ENCODE peak calls at places on chromosomes 12 and 14, in nine cellular contexts. P, J, V, T, X, Y, F, R and M are unnamed samples.

GRCh38 chr14:102183922-102184677 is 44.4 kb downstream of the WDR20 start:
- DNase-seq in X (no peak), V (no peak), P (no peak), J (no peak), F (no peak), Y (peak; percentile 31), R (no peak), T (no peak), M (no peak)

GRCh38 chr14:104557086-104557485 is 22.5 kb upstream of the C14orf180 start:
- DNase-seq in Y (no peak), F (no peak), V (no peak), X (no peak), P (no peak), J (no peak), R (no peak), T (no peak), M (no peak)

GRCh38 chr12:39905152-39905551 is 200.7 kb downstream of the SLC2A13 start:
- DNase-seq in V (peak; percentile 70), X (no peak), J (no peak), Y (peak; percentile 4), R (peak; percentile 81), P (no peak), F (peak; percentile 64), T (no peak), M (no peak)

GRCh38 chr12:65586796-65587195 is 237.5 kb upstream of the HMGA2 start:
- DNase-seq in Y (no peak), J (no peak), T (no peak), X (no peak), R (no peak), V (no peak), P (no peak), F (no peak), M (no peak)

GRCh38 chr12:62724947-62725447 is 210.0 kb downstream of the PPM1H start:
- DNase-seq in R (no peak), J (no peak), P (peak; percentile 99), F (peak; percentile 100), T (peak; percentile 77), X (no peak), V (no peak), Y (no peak), M (no peak)

GRCh38 chr12:13254311-13254710 is 57.8 kb downstream of the EMP1 start:
- DNase-seq in X (no peak), Y (no peak), R (no peak), J (no peak), P (no peak), F (no peak), T (no peak), V (no peak), M (no peak)

GRCh38 chr14:104647467-104648063 is 41.9 kb upstream of the INF2 start:
- DNase-seq in X (no peak), T (no peak), Y (no peak), V (no peak), R (no peak), J (no peak), P (no peak), F (no peak), M (no peak)

GRCh38 chr14:74667758-74668157 is 45.1 kb downstream of the AREL1 start:
- DNase-seq in R (no peak), X (no peak), Y (no peak), P (no peak), J (no peak), T (no peak), F (peak; percentile 87), V (no peak), M (no peak)

GRCh38 chr12:97642906-97643305 is 180.3 kb downstream of the RMST start:
- DNase-seq in R (no peak), J (no peak), T (no peak), X (no peak), V (no peak), Y (no peak), P (no peak), F (no peak), M (no peak)

GRCh38 chr12:25100738-25101445 is 94.1 kb downstream of the DNAI7 start:
- DNase-seq in R (no peak), J (no peak), Y (no peak), T (no peak), V (no peak), P (no peak), X (no peak), F (no peak), M (no peak)

GRCh38 chr12:129771238-129771637 is 132.6 kb downstream of the TMEM132D start:
- DNase-seq in R (no peak), P (no peak), Y (no peak), X (no peak), F (no peak), V (no peak), T (no peak), J (no peak), M (no peak)

GRCh38 chr14:100384819-100385813 is 62.0 kb downstream of the SLC25A47 start:
- DNase-seq in Y (no peak), F (peak; percentile 75), V (peak; percentile 21), P (peak; percentile 30), R (peak; percentile 97), X (no peak), J (no peak), T (peak; percentile 69), M (peak; percentile 54)

GRCh38 chr12:89857652-89858274 is 149.1 kb upstream of the ATP2B1 start:
- DNase-seq in R (no peak), F (no peak), J (no peak), V (no peak), Y (no peak), P (no peak), T (no peak), X (no peak), M (no peak)

GRCh38 chr12:131922772-131923171 is 6.3 kb upstream of the PUS1 start:
- DNase-seq in X (no peak), J (no peak), P (no peak), T (no peak), V (no peak), F (no peak), Y (no peak), R (no peak), M (no peak)

GRCh38 chr14:77498984-77499527 is 440 bp upstream of the ISM2 start:
- DNase-seq in V (no peak), T (peak; percentile 51), R (no peak), F (no peak), X (no peak), P (no peak), Y (no peak), J (no peak), M (peak; percentile 56)

GRCh38 chr12:110702081-110702480 is 13.2 kb upstream of the HVCN1 start:
- DNase-seq in T (no peak), J (no peak), X (no peak), Y (no peak), R (no peak), V (no peak), F (no peak), P (no peak), M (no peak)

GRCh38 chr14:77707355-77707723 is 484 bp downstream of the ALKBH1 start:
- DNase-seq in P (peak; percentile 39), V (peak; percentile 17), F (peak; percentile 35), X (no peak), R (peak; percentile 70), Y (peak; percentile 19), J (no peak), T (peak; percentile 44), M (peak; percentile 69)

GRCh38 chr12:57126061-57126460 is 2.2 kb upstream of the LRP1 start:
- DNase-seq in J (no peak), R (no peak), T (no peak), F (no peak), X (no peak), V (no peak), Y (no peak), P (no peak), M (no peak)

GRCh38 chr12:111404362-111405148 is 1.2 kb upstream of the SH2B3 start:
- DNase-seq in J (peak; percentile 65), R (no peak), P (peak; percentile 54), V (peak; percentile 37), T (peak; percentile 69), Y (no peak), X (peak; percentile 36), F (peak; percentile 47), M (peak; percentile 77)